ENCODE peak calls at places on chromosomes 3 and 15, in six cellular contexts. Q is endothelial cell of umbilical vein, O is WTC11, M is A549, X is K562, U is HepG2. S is an unnamed sample.

GRCh38 chr15:72176155-72176554 is 21.4 kb downstream of the GRAMD2A start:
- DNase-seq in Q (no peak), M (no peak), X (no peak), O (no peak), U (no peak), S (no peak)

GRCh38 chr3:39870706-39871105 is 61.3 kb downstream of the MYRIP start:
- DNase-seq in O (no peak), U (no peak), M (no peak), X (no peak), Q (peak; percentile 42), S (no peak)

GRCh38 chr15:57415559-57415958 is 39.3 kb downstream of the CGNL1 start:
- DNase-seq in M (no peak), X (no peak), U (no peak), O (no peak), Q (no peak), S (no peak)

GRCh38 chr15:90004252-90004651 is 3.1 kb downstream of the ZNF710 start:
- DNase-seq in U (no peak), O (no peak), X (no peak), Q (no peak), M (no peak), S (no peak)

GRCh38 chr15:51866751-51867150 is 37.3 kb downstream of the TMOD3 start:
- DNase-seq in X (no peak), U (no peak), Q (no peak), M (no peak), O (no peak), S (no peak)

GRCh38 chr15:67832031-67832551 is 6.8 kb downstream of the SKOR1 start:
- DNase-seq in Q (no peak), X (no peak), U (no peak), O (peak; percentile 46), M (no peak), S (peak; percentile 57)

GRCh38 chr15:38530113-38530512 is 34.5 kb downstream of the RASGRP1 start:
- DNase-seq in O (no peak), X (no peak), Q (no peak), M (no peak), U (no peak), S (no peak)

GRCh38 chr3:160617636-160618035 is 52.3 kb upstream of the KPNA4 start:
- DNase-seq in M (no peak), U (no peak), X (no peak), Q (no peak), O (no peak), S (no peak)

GRCh38 chr15:67109141-67110034 is 44.0 kb downstream of the SMAD3 start:
- DNase-seq in Q (peak; percentile 94), O (no peak), U (peak; percentile 61), X (no peak), M (peak; percentile 88), S (no peak)

GRCh38 chr3:128215290-128215689 is 62.0 kb downstream of the EEFSEC start:
- DNase-seq in X (no peak), U (no peak), Q (no peak), O (no peak), M (no peak), S (no peak)

GRCh38 chr15:40344631-40345120 is 3.9 kb upstream of the CCDC9B start:
- DNase-seq in Q (peak; percentile 36), U (peak; percentile 45), O (peak; percentile 78), M (peak; percentile 61), X (peak; percentile 78), S (no peak)

GRCh38 chr3:49519266-49519665 is 35.0 kb upstream of the BSN start:
- DNase-seq in O (no peak), U (no peak), X (no peak), Q (no peak), M (no peak), S (no peak)

GRCh38 chr3:163261618-163262017 is 1765.0 kb downstream of the OTOL1 start:
- DNase-seq in U (no peak), Q (no peak), X (no peak), M (no peak), O (no peak), S (no peak)

GRCh38 chr15:61393949-61394348 is 164.8 kb upstream of the RORA start:
- DNase-seq in M (no peak), Q (no peak), U (no peak), O (no peak), X (no peak), S (no peak)

GRCh38 chr3:31861839-31862238 is 119.2 kb downstream of the OSBPL10 start:
- DNase-seq in X (no peak), U (no peak), Q (no peak), M (no peak), O (no peak), S (no peak)

GRCh38 chr3:127369356-127369935 is 81.6 kb upstream of the PRR20G start:
- DNase-seq in O (no peak), U (no peak), Q (no peak), X (no peak), M (no peak), S (no peak)

GRCh38 chr3:10215578-10216368 is 32.5 kb upstream of the TATDN2 start:
- DNase-seq in Q (no peak), O (no peak), M (no peak), U (no peak), X (no peak), S (no peak)

GRCh38 chr3:126267169-126267975 is 87.0 kb upstream of the ALDH1L1 start:
- DNase-seq in O (peak; percentile 85), M (peak; percentile 28), Q (peak; percentile 89), X (no peak), U (peak; percentile 88), S (peak; percentile 49)

GRCh38 chr15:29900237-29901189 is 78.2 kb upstream of the TJP1 start:
- DNase-seq in U (no peak), O (no peak), X (no peak), Q (no peak), M (no peak), S (no peak)

GRCh38 chr3:31777092-31777491 is 204.0 kb downstream of the OSBPL10 start:
- DNase-seq in X (no peak), U (no peak), O (no peak), Q (no peak), M (no peak), S (no peak)

GRCh38 chr15:62280625-62281024 is 115.5 kb upstream of the C2CD4B start:
- DNase-seq in O (no peak), Q (no peak), X (no peak), U (no peak), M (no peak), S (no peak)

GRCh38 chr3:184334470-184335158 is 2.8 kb upstream of the FAM131A start:
- DNase-seq in Q (peak; percentile 53), M (peak; percentile 28), X (no peak), O (no peak), U (no peak), S (no peak)

GRCh38 chr15:57504599-57504940 is 87.1 kb upstream of the MYZAP start:
- DNase-seq in O (no peak), Q (no peak), X (no peak), U (no peak), M (no peak), S (no peak)

GRCh38 chr3:56885461-56885860 is 83.7 kb upstream of the ARHGEF3 start:
- DNase-seq in U (no peak), O (no peak), Q (no peak), X (no peak), M (no peak), S (no peak)

GRCh38 chr3:134809412-134810051 is 14.5 kb downstream of the EPHB1 start:
- DNase-seq in O (no peak), M (no peak), X (no peak), Q (no peak), U (no peak), S (no peak)

GRCh38 chr3:15708882-15709677 is 88.7 kb downstream of the ANKRD28 start:
- DNase-seq in X (no peak), M (no peak), Q (peak; percentile 39), O (no peak), U (no peak), S (no peak)

GRCh38 chr3:128489860-128490649 is 2.9 kb downstream of the GATA2 start:
- DNase-seq in O (peak; percentile 64), Q (peak; percentile 77), U (peak; percentile 37), M (no peak), X (no peak), S (no peak)

GRCh38 chr3:149455989-149456388 is 18.5 kb upstream of the TM4SF4 start:
- DNase-seq in O (no peak), X (no peak), M (no peak), U (no peak), Q (no peak), S (no peak)

GRCh38 chr3:31572605-31573459 is 40.1 kb downstream of the STT3B start:
- DNase-seq in M (no peak), U (no peak), O (no peak), Q (no peak), X (no peak), S (no peak)

GRCh38 chr15:97968380-97968779 is 7.9 kb downstream of the ARRDC4 start:
- DNase-seq in Q (no peak), U (no peak), O (no peak), M (no peak), X (no peak), S (no peak)

GRCh38 chr3:65402597-65402996 is 636.1 kb downstream of the MAGI1 start:
- DNase-seq in O (no peak), M (no peak), Q (no peak), X (no peak), U (no peak), S (no peak)

GRCh38 chr3:187941135-187941847 is 196.0 kb upstream of the BCL6 start:
- DNase-seq in Q (no peak), X (no peak), M (no peak), U (no peak), O (no peak), S (no peak)
- TF ChIP-seq JUN in Q (no peak), X (no peak), M (no peak), U (no peak), O (no peak), S (no peak)

DNA sequence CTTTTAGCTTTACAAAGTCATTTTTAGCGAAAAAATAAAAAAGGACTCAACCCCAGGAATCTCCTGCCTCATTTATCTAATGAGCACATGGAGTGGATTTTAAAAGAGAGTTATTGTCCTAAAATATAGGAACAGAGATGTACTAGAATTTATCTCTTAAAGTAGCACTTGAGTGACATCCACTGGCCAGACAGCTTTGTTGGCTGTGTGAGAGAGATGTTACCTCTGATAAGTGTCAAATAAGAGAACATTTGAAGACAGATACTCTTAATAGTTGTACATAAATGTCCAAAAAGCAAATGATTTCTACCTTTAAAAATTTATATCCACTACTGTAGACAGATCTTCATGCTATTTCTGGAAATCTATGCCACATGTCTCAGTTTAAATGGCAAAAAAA is 12.3 kb upstream of the MFSD1 start:
- DNase-seq in O (no peak), Q (peak; percentile 75), U (peak; percentile 43), M (no peak), X (peak; percentile 31), S (no peak)
- TF ChIP-seq JUN in O (no peak), Q (no peak), U (no peak), M (no peak), X (no peak), S (no peak)

GRCh38 chr15:92011611-92012367 is 158.3 kb downstream of the SLCO3A1 start:
- DNase-seq in X (no peak), Q (no peak), U (no peak), M (no peak), O (no peak), S (peak; percentile 43)
- TF ChIP-seq JUN in X (no peak), Q (no peak), U (no peak), M (no peak), O (no peak), S (no peak)

DNA sequence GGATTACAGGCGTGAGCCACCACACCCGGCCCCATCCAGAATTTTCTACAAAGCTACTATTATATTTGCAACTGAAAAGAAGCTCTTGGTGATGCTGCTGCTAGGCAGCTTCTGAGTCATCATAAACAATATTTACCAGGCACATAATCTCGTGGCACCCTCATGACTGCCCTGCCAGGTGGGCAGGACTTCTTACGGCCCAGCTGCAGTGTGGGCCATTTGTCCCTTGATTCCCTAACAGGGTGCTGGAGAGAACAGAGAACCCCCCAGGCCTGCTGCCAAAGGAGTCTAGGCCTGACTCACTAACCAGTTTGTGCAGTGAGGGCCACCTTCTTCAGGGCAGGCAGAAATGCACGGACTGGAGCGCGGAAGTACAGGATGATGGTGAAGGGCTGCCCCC is 4.9 kb downstream of the EPB42 start:
- DNase-seq in X (no peak), O (no peak), U (no peak), M (no peak), Q (no peak), S (no peak)
- TF ChIP-seq JUN in X (no peak), O (no peak), U (no peak), M (no peak), Q (no peak), S (no peak)